ENCODE peak calls at places on chromosomes 16 and 17, in four cellular contexts. E, B, U and I are unnamed samples. For H3K4me1 and H3K36me3, the result is how much of the 10 kb centered on the place peaks cover.

GRCh38 chr16:65318590-65319267 is 196.9 kb upstream of the CDH11 start:
- DNase-seq in E (no peak), B (no peak), U (no peak), I (no peak)

GRCh38 chr17:32497431-32498205 is 10.8 kb downstream of the CDK5R1 start:
- DNase-seq in E (no peak), B (no peak), U (peak), I (no peak)

GRCh38 chr17:71792966-71793365 is 327.9 kb upstream of the SOX9 start:
- DNase-seq in E (no peak), B (peak), U (peak), I (no peak)

GRCh38 chr16:4510747-4511426 is 27.7 kb downstream of the CDIP1 start:
- DNase-seq in E (no peak), B (no peak), U (no peak), I (no peak)

GRCh38 chr17:10127819-10128375 is 70.5 kb downstream of the GAS7 start:
- DNase-seq in E (peak), B (no peak), U (no peak), I (no peak)

GRCh38 chr16:6682142-6682811 is 650.4 kb upstream of the RBFOX1 start:
- DNase-seq in E (peak), B (no peak), U (peak), I (peak)

GRCh38 chr16:8751481-8752311 is 45.7 kb downstream of the TMEM186 start:
- DNase-seq in E (no peak), B (peak), U (peak), I (peak)

GRCh38 chr16:57507414-57508083 is 21.3 kb upstream of the DOK4 start:
- DNase-seq in E (no peak), B (no peak), U (no peak), I (no peak)

GRCh38 chr17:81365148-81365600 is 30.1 kb upstream of the BAHCC1 start:
- DNase-seq in E (peak), B (peak), U (peak), I (no peak)

GRCh38 chr17:56153215-56153614 is at the start of gene ANKFN1:
- DNase-seq in E (no peak), B (no peak), U (no peak), I (no peak)

GRCh38 chr17:17739388-17740066 is 58.3 kb downstream of the RAI1 start:
- DNase-seq in E (no peak), B (peak), U (peak), I (no peak)

GRCh38 chr16:17469011-17469741 is 1.6 kb downstream of the XYLT1 start:
- DNase-seq in E (no peak), B (peak), U (no peak), I (no peak)

GRCh38 chr17:8836821-8837426 is 30.6 kb downstream of the PIK3R6 start:
- DNase-seq in E (no peak), B (no peak), U (no peak), I (no peak)

GRCh38 chr16:85202631-85203461 is 90.6 kb upstream of the CIBAR2 start:
- DNase-seq in E (peak), B (no peak), U (no peak), I (no peak)
- H3K4me1 ChIP-seq in E (under half), B (under half), U (under half), I (under half)

DNA sequence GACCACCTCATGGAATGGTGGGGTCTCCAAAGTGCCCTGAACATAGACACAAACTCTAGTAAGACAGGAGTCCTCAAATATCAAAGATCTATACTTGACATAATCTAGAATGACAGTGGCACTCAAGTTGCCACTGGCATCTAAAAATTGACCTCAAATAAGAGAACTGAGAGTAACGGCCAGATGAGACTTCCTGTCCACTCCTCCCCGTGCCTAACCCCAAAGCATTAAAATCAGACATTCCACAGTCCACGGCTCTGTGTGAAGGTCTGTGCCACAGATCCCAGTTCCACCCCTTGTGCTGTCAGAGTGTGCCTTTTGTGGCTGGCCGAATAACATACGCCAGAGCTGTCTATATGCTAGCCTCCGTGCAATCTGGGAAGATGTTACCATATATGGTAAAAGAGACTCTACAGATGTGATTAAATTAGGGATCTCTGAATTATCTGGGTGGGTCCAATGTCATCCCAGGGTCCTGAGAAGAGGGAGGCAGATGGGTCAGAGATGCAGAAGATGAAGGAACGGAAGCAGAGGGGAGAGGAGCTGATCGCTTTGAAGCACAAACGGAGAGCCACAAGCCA is 21.0 kb upstream of the EVPL start:
- DNase-seq in E (no peak), B (no peak), U (no peak), I (no peak)
- H3K36me3 ChIP-seq in E (half or more), B (under half), U (half or more), I (under half)

DNA sequence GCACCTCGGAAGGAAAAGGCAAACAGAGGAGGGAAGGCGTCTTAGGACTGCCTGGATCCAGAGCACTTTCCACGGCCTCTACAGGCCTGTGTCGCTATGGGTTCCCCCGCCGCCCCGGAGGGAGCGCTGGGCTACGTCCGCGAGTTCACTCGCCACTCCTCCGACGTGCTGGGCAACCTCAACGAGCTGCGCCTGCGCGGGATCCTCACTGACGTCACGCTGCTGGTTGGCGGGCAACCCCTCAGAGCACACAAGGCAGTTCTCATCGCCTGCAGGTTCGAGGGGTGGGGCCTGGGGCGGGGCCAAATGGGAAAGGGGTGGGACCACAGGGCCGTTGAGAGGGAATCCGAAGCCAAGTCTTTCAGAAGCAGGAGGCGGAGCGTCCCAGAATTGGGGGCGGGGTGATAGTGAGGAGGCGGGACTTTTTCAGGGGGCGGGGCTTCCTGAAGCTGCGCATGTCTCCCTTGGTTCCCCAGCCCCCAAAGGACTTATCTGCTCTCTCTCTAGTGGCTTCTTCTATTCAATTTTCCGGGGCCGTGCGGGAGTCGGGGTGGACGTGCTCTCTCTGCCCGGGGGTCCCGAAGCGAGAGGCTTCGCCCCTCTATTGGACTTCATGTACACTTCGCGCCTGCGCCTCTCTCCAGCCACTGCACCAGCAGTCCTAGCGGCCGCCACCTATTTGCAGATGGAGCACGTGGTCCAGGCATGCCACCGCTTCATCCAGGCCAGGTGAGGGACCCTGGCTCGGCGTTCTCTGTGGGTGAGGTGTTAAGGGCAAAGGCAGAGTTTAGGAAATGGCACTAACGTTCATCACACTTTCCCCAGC is 939 bp downstream of the BCL6B start:
- DNase-seq in E (peak), B (peak), U (peak), I (no peak)
- H3K4me3 ChIP-seq in E (peak), B (no peak), U (no peak), I (no peak)

GRCh38 chr17:41785876-41786226 is 660 bp downstream of the JUP start:
- DNase-seq in E (peak), B (peak), U (peak), I (peak)

GRCh38 chr17:41784207-41784744 is 2.2 kb downstream of the JUP start:
- DNase-seq in E (no peak), B (peak), U (peak), I (no peak)

GRCh38 chr17:41786227-41787020 is at the start of gene JUP:
- DNase-seq in E (peak), B (peak), U (peak), I (peak)

GRCh38 chr17:41785091-41785875 is 1.2 kb downstream of the JUP start:
- DNase-seq in E (no peak), B (peak), U (peak), I (peak)

GRCh38 chr17:41787021-41787418 is 509 bp upstream of the JUP start:
- DNase-seq in E (no peak), B (no peak), U (no peak), I (no peak)
- H3K4me1 ChIP-seq in E (under half), B (under half), U (under half), I (under half)

DNA sequence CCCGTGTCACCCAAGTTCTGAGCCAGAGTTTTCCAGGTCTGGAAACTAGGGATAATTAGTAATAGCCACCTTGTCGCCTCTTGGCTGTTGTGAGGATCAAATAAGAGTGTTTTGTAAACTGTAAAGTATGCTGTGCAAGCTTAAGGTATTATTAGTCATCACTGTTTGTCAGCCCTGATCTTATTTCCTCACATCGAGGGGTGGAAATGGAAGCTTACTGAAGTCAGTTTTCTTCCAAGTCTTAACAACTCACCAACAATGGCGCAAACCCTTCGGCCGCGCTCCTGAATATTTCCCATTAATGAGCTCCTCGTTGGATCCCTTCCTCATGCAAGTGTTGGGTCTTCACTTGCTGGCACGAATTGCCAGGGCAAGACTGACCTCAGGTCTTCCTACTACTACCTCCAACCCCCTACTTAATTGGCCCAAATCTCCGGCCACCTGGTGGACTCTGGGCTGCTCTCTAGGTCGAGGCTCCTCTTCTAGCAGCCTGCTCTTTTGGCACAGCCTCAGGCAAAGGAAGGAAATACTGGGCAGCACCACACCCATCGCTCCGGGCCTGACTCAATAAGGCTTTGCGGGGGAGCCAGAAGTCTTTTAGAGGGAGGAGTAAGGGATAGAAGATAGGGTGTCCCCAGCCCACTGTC is 874 bp upstream of the SLC35B1 start:
- DNase-seq in E (no peak), B (no peak), U (peak), I (no peak)
- H3K36me3 ChIP-seq in E (half or more), B (under half), U (under half), I (under half)

DNA sequence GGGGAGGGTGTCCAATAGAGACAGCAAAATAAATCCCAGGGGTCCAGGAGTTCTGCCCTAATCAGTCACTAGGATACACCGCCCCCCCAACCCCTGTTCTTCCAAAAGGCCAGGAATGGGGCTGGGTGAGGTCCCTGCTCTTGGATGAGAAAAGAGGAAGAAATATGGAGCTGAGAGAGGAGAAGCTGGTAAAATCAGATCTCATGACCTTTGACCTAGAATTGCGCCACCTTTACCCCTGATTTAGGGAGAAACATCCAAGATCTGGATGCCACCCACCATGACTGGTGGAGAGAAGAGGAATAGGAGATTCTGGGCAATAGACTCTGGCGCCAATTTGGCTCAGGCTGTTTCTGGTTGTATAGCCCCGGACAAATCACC is 707 bp upstream of the CACNB1 start:
- DNase-seq in E (no peak), B (no peak), U (no peak), I (no peak)
- H3K4me3 ChIP-seq in E (peak), B (no peak), U (peak), I (peak)